ENCODE peak calls at places on chromosomes 3 and 15, in seven cellular contexts. X is GM23248, V is GM23338, N is PC-3, S is hepatocyte, E is HCT116, U is OCI-LY7. Y is an unnamed sample.

GRCh38 chr3:156816794-156817741 is 9.1 kb upstream of the LEKR1 start:
- DNase-seq in E (peak; percentile 77), S (peak; percentile 97), N (peak; percentile 95), V (peak; percentile 93), U (peak; percentile 72), X (peak; percentile 96), Y (peak; percentile 96)

GRCh38 chr3:79018671-79019136 is 749.1 kb downstream of the ROBO1 start:
- DNase-seq in X (peak; percentile 91), E (no peak), N (peak; percentile 53), S (peak; percentile 70), V (peak; percentile 77), U (no peak), Y (peak; percentile 77)

GRCh38 chr3:156974931-156975330 is 148.8 kb downstream of the LEKR1 start:
- DNase-seq in N (no peak), V (no peak), E (no peak), U (no peak), X (no peak), S (no peak), Y (no peak)

GRCh38 chr15:100053476-100054121 is 288.2 kb downstream of the ADAMTS17 start:
- DNase-seq in N (no peak), S (no peak), E (no peak), X (no peak), V (no peak), U (no peak), Y (no peak)

GRCh38 chr3:62888180-62888579 is 13.0 kb upstream of the CADPS start:
- DNase-seq in S (peak; percentile 19), V (peak; percentile 78), N (no peak), U (peak; percentile 23), X (no peak), E (no peak), Y (peak; percentile 48)

GRCh38 chr3:57060089-57060829 is at the start of gene SPATA12:
- DNase-seq in X (peak; percentile 96), E (peak; percentile 96), N (peak; percentile 98), U (no peak), S (peak; percentile 91), V (peak; percentile 92), Y (peak; percentile 72)

GRCh38 chr3:26613999-26614398 is 8.6 kb upstream of the LRRC3B start:
- DNase-seq in S (no peak), V (no peak), E (no peak), X (no peak), U (no peak), N (no peak), Y (no peak)

GRCh38 chr15:69065981-69066645 is 51.6 kb downstream of the NOX5 start:
- DNase-seq in V (no peak), S (no peak), N (no peak), U (no peak), E (no peak), X (no peak), Y (no peak)

GRCh38 chr3:14383753-14384152 is 18.7 kb upstream of the SLC6A6 start:
- DNase-seq in V (no peak), U (peak; percentile 29), S (no peak), N (no peak), X (no peak), E (no peak), Y (no peak)

GRCh38 chr15:67080900-67081431 is 15.6 kb downstream of the SMAD3 start:
- DNase-seq in N (peak; percentile 43), V (no peak), U (peak; percentile 98), E (no peak), S (no peak), X (peak; percentile 98), Y (no peak)

GRCh38 chr15:63381301-63382192 is at the start of gene CA12:
- DNase-seq in N (peak; percentile 55), S (peak; percentile 68), E (no peak), X (peak; percentile 72), V (peak; percentile 77), U (no peak), Y (peak; percentile 70)

GRCh38 chr3:17111556-17111955 is 226.8 kb downstream of the PLCL2 start:
- DNase-seq in V (no peak), N (peak; percentile 53), X (peak; percentile 35), E (no peak), U (no peak), S (no peak), Y (no peak)

GRCh38 chr3:183576487-183577107 is 21.1 kb upstream of the KLHL6 start:
- DNase-seq in X (peak; percentile 61), N (no peak), S (peak; percentile 47), U (peak; percentile 97), V (no peak), E (no peak), Y (peak; percentile 66)

GRCh38 chr3:184586871-184587270 is 25.3 kb downstream of the EPHB3 start:
- DNase-seq in E (no peak), V (no peak), N (no peak), U (no peak), X (no peak), S (no peak), Y (no peak)

GRCh38 chr3:104566054-104566453 is 800.7 kb upstream of the ALCAM start:
- DNase-seq in V (no peak), S (no peak), X (no peak), U (no peak), N (no peak), E (no peak), Y (no peak)

GRCh38 chr3:24545917-24546316 is 51.3 kb upstream of the THRB start:
- DNase-seq in U (no peak), V (no peak), S (no peak), N (peak; percentile 70), X (peak; percentile 35), E (no peak), Y (no peak)

GRCh38 chr3:159605776-159606175 is 382.9 kb upstream of the IL12A start:
- DNase-seq in N (no peak), E (no peak), S (no peak), V (no peak), U (no peak), X (no peak), Y (no peak)

GRCh38 chr15:70341566-70341965 is 243.8 kb upstream of the TLE3 start:
- DNase-seq in E (no peak), X (no peak), V (no peak), S (no peak), U (no peak), N (no peak), Y (no peak)

GRCh38 chr15:70339551-70340517 is 242.1 kb upstream of the TLE3 start:
- DNase-seq in V (no peak), E (no peak), N (no peak), S (no peak), X (peak; percentile 62), U (no peak), Y (no peak)

GRCh38 chr15:70334286-70334685 is 236.6 kb upstream of the TLE3 start:
- DNase-seq in V (no peak), N (no peak), E (no peak), S (no peak), X (no peak), U (no peak), Y (no peak)

GRCh38 chr15:70337292-70338186 is 239.8 kb upstream of the TLE3 start:
- DNase-seq in V (no peak), N (no peak), X (no peak), U (no peak), S (no peak), E (no peak), Y (no peak)

DNA sequence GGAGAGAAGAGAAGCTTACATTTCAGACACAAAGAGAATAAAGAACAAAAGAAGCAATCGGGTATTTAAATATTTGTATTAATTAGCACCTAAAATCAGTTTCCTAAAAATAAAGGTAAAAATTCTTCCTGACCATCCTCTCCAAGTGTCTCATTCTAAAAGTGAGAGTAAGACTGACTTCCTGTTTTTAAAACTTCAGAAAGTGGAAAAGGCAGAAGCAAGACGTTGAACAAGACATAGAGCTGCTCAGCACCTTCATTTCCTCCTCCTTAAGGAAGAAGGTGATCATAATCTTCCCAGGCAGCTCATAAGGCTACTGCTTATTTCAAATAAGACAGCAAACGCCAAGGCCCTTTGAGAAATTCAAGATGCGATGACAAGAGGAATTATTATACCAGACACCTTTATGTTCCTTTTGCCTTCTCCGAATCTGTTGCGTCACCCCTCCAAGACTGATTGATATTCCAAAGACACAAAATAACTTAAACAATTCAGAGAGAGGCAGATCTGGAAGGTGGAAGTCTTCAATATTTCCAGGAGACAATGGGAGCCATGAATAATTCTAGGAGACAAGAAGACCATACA is 238.8 kb upstream of the TLE3 start:
- DNase-seq in U (no peak), N (no peak), X (no peak), V (no peak), E (no peak), S (no peak), Y (no peak)
- TF ChIP-seq EZH2phosphoT487 in U (no peak), N (no peak), X (no peak), V (no peak), E (no peak), S (no peak), Y (no peak)

GRCh38 chr3:30353711-30354467 is 252.5 kb upstream of the TGFBR2 start:
- DNase-seq in U (peak; percentile 68), E (no peak), N (peak; percentile 65), S (no peak), X (no peak), V (no peak), Y (no peak)
- H3K4me1 ChIP-seq in U (peaks cover 25% of the 10 kb centered on the region), E (peaks cover 3% of the 10 kb centered on the region), N (peaks cover 90% of the 10 kb centered on the region), S (peaks cover 3% of the 10 kb centered on the region), X (peaks cover 45% of the 10 kb centered on the region), V (no peaks in the 10 kb centered on the region), Y (peaks cover 12% of the 10 kb centered on the region)

DNA sequence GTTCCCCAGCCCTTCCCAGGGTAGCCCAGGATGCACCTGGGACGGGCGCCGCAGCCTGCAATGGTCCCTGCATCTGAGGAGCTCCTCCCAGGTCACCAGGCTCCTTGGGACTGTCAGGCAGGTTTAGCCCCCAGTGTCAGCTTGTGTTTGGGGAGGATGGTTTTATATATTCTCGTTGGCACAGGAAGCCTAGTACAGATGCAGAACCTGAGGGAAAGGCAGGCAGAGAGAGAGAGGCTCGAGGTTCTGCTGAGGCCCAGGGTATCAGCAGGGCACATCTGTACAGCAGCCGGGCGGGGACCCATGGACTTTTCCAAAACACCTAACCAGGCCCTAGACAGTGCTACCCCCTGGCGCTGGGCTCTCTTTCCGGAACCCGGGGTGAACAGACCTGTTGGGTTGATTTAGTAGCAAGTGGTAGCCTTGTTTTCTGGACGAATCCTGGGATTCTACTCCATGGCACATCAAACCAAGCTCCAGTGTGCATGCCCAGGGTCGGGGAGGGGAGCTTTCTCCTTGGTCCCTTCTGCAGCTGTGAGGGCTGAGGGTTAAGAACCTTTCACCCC is 8.6 kb downstream of the PAK6 start:
- DNase-seq in E (no peak), U (no peak), S (no peak), X (no peak), V (no peak), N (no peak), Y (no peak)
- TF ChIP-seq EZH2phosphoT487 in E (no peak), U (no peak), S (no peak), X (no peak), V (no peak), N (no peak), Y (no peak)

DNA sequence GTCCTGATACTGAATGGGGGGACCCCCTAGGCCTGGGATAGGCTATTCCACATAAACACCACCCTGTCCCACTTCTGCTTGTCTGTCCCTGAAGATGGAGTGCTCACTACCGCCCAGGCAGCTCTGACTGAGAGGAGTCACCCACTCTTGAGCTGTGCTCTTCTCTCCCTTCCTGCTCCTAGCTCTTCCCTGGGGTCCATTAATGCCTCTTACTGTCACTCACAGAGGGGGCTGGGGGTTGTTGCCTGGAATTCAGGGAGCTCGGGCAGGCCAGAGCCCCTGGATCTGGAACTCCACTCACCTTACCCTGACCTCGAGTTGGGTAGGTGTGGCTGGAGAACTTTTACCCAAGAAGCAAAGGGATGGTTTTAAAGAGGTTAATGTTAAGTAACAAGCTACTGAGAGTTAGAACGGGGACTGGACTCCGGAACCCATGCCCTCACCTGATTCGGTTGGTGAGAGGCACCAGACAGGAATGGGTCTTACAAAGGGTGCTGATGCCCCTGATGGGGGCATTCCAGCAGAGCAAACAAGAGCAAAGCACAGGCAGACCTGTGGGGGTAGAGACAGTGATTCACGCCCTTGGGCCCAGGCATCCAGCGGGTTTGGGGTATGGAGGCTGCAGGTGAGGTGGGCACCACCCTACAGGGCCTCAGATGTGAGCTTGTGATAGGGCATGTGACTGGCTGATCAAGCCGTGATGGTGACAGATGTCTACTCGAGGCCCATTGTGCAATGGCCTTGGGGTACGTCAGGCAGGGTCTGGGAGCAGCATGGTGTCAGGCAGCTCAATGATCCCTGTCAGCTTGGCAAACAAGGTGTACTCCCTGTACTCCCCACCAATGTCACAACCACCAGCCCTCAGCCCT is 5.4 kb downstream of the NBEAL2 start:
- DNase-seq in V (no peak), E (no peak), U (no peak), X (no peak), N (no peak), S (no peak), Y (no peak)
- H3K4me1 ChIP-seq in V (peaks cover 19% of the 10 kb centered on the region), E (peaks cover 15% of the 10 kb centered on the region), U (peaks cover 88% of the 10 kb centered on the region), X (no peaks in the 10 kb centered on the region), N (peaks cover 25% of the 10 kb centered on the region), S (peaks cover 25% of the 10 kb centered on the region), Y (peaks cover 5% of the 10 kb centered on the region)